ENCODE peak calls at places on chromosome 3, in seven cellular contexts. S, Y, C, I, Q, W and F are unnamed samples.
A peak's percentile ranks its signal among the peaks of the same experiment; 100 is the strongest.

GRCh38 chr3:132154619-132155018 is 119.8 kb upstream of the CPNE4 start:
- DNase-seq in S (no peak), Y (no peak), C (no peak), I (no peak), Q (no peak), W (no peak), F (no peak)

GRCh38 chr3:73405853-73406252 is 218.9 kb downstream of the PDZRN3 start:
- DNase-seq in S (no peak), Y (no peak), C (peak; percentile 16), I (no peak), Q (no peak), W (no peak), F (no peak)

GRCh38 chr3:114878119-114878839 is 268.8 kb downstream of the ZBTB20 start:
- DNase-seq in S (no peak), Y (no peak), C (peak; percentile 8), I (no peak), Q (no peak), W (no peak), F (no peak)

GRCh38 chr3:143585720-143586456 is 262.4 kb downstream of the SLC9A9 start:
- DNase-seq in S (no peak), Y (no peak), C (no peak), I (no peak), Q (no peak), W (no peak), F (no peak)

GRCh38 chr3:57967590-57967989 is 40.6 kb upstream of the FLNB start:
- DNase-seq in S (no peak), Y (no peak), C (no peak), I (peak; percentile 37), Q (no peak), W (no peak), F (no peak)

GRCh38 chr3:95154775-95155174 is 1091.9 kb downstream of the NSUN3 start:
- DNase-seq in S (no peak), Y (no peak), C (no peak), I (no peak), Q (no peak), W (no peak), F (no peak)

GRCh38 chr3:41267975-41268640 is 68.8 kb downstream of the CTNNB1 start:
- DNase-seq in S (no peak), Y (no peak), C (peak; percentile 89), I (no peak), Q (no peak), W (no peak), F (no peak)

GRCh38 chr3:181691951-181692849 is 19.5 kb upstream of the SOX2 start:
- DNase-seq in S (no peak), Y (no peak), C (no peak), I (no peak), Q (no peak), W (no peak), F (no peak)

GRCh38 chr3:129235310-129235917 is 14.0 kb upstream of the COPG1 start:
- DNase-seq in S (no peak), Y (no peak), C (no peak), I (no peak), Q (no peak), W (no peak), F (no peak)

GRCh38 chr3:47731066-47731465 is 50.6 kb downstream of the SMARCC1 start:
- DNase-seq in S (no peak), Y (no peak), C (no peak), I (no peak), Q (no peak), W (no peak), F (no peak)

GRCh38 chr3:70829101-70829500 is 516.7 kb upstream of the MDFIC2 start:
- DNase-seq in S (no peak), Y (peak; percentile 44), C (peak; percentile 89), I (no peak), Q (no peak), W (no peak), F (no peak)

GRCh38 chr3:19074257-19074938 is 73.9 kb upstream of the KCNH8 start:
- DNase-seq in S (no peak), Y (no peak), C (no peak), I (no peak), Q (peak; percentile 19), W (no peak), F (peak; percentile 14)

GRCh38 chr3:119084371-119085069 is 49.9 kb upstream of the IGSF11 start:
- DNase-seq in S (no peak), Y (no peak), C (no peak), I (no peak), Q (no peak), W (no peak), F (no peak)

GRCh38 chr3:153087595-153088566 is 74.1 kb upstream of the RAP2B start:
- DNase-seq in S (no peak), Y (no peak), C (peak; percentile 40), I (no peak), Q (no peak), W (no peak), F (no peak)

GRCh38 chr3:186180151-186180550 is 71.3 kb upstream of the ETV5 start:
- DNase-seq in S (no peak), Y (no peak), C (no peak), I (no peak), Q (no peak), W (no peak), F (no peak)

GRCh38 chr3:39413691-39414420 is 7.3 kb downstream of the RPSA start:
- DNase-seq in S (no peak), Y (no peak), C (peak; percentile 45), I (no peak), Q (no peak), W (peak; percentile 62), F (no peak)

GRCh38 chr3:186929186-186929585 is 1.1 kb upstream of the ST6GAL1 start:
- DNase-seq in S (no peak), Y (no peak), C (no peak), I (no peak), Q (no peak), W (no peak), F (no peak)

GRCh38 chr3:181709537-181710279 is 2.0 kb upstream of the SOX2 start:
- DNase-seq in S (no peak), Y (peak; percentile 77), C (peak; percentile 73), I (peak; percentile 67), Q (peak; percentile 80), W (peak; percentile 80), F (peak; percentile 80)

GRCh38 chr3:158911586-158911985 is 109.7 kb downstream of the MFSD1 start:
- DNase-seq in S (no peak), Y (no peak), C (no peak), I (no peak), Q (no peak), W (no peak), F (no peak)

GRCh38 chr3:151788401-151788800 is 25.5 kb upstream of the AADAC start:
- DNase-seq in S (no peak), Y (no peak), C (no peak), I (no peak), Q (no peak), W (no peak), F (no peak)

GRCh38 chr3:178671261-178672191 is 135.3 kb downstream of the KCNMB2 start:
- DNase-seq in S (no peak), Y (no peak), C (peak; percentile 81), I (no peak), Q (no peak), W (no peak), F (no peak)

GRCh38 chr3:182142928-182143327 is 431.2 kb downstream of the SOX2 start:
- DNase-seq in S (no peak), Y (no peak), C (no peak), I (no peak), Q (no peak), W (no peak), F (no peak)

GRCh38 chr3:80618295-80619256 is 850.8 kb upstream of the ROBO1 start:
- DNase-seq in S (no peak), Y (no peak), C (no peak), I (no peak), Q (no peak), W (no peak), F (peak; percentile 60)

GRCh38 chr3:169391672-169392071 is 271.8 kb downstream of the MECOM start:
- DNase-seq in S (no peak), Y (no peak), C (no peak), I (no peak), Q (no peak), W (no peak), F (peak; percentile 24)

GRCh38 chr3:189613122-189613521 is 18.1 kb upstream of the TP63 start:
- DNase-seq in S (no peak), Y (no peak), C (no peak), I (no peak), Q (no peak), W (no peak), F (no peak)

GRCh38 chr3:53821631-53822068 is 24.6 kb downstream of the CHDH start:
- DNase-seq in S (peak; percentile 60), Y (no peak), C (no peak), I (no peak), Q (peak; percentile 74), W (no peak), F (no peak)

GRCh38 chr3:123290962-123291361 is 89.2 kb downstream of the SEC22A start:
- DNase-seq in S (no peak), Y (no peak), C (no peak), I (no peak), Q (peak; percentile 31), W (peak; percentile 19), F (no peak)

GRCh38 chr3:76129441-76129840 is 344.1 kb upstream of the ZNF717 start:
- DNase-seq in S (no peak), Y (no peak), C (no peak), I (no peak), Q (no peak), W (no peak), F (no peak)

GRCh38 chr3:101890716-101891115 is 41.4 kb downstream of the NFKBIZ start:
- DNase-seq in S (no peak), Y (no peak), C (peak; percentile 18), I (no peak), Q (no peak), W (no peak), F (no peak)

GRCh38 chr3:154290187-154290586 is 34.1 kb downstream of the DHX36 start:
- DNase-seq in S (no peak), Y (no peak), C (no peak), I (no peak), Q (no peak), W (no peak), F (no peak)